ENCODE peak calls at places on chromosome 1, in five cellular contexts. One of them, this sample, is unnamed.

GRCh38 chr1:41900611-41901444 is 17.9 kb downstream of the HIVEP3 start:
- DNase-seq in spleen: no peak
- DNase-seq in vagina: peak; percentile 42
- DNase-seq in lower leg skin: no peak
- DNase-seq in IMR-90: peak; percentile 59
- DNase-seq in this sample: no peak

GRCh38 chr1:52659356-52659755 is 26.4 kb downstream of the SHISAL2A start:
- DNase-seq in lower leg skin: no peak
- DNase-seq in spleen: no peak
- DNase-seq in vagina: no peak
- DNase-seq in IMR-90: no peak
- DNase-seq in this sample: no peak

GRCh38 chr1:167452483-167452882 is 65.8 kb downstream of the CD247 start:
- DNase-seq in vagina: no peak
- DNase-seq in spleen: no peak
- DNase-seq in IMR-90: no peak
- DNase-seq in lower leg skin: no peak
- DNase-seq in this sample: no peak

GRCh38 chr1:89610457-89610991 is 22.4 kb upstream of the LRRC8C start:
- DNase-seq in IMR-90: no peak
- DNase-seq in vagina: no peak
- DNase-seq in lower leg skin: no peak
- DNase-seq in spleen: peak; percentile 79
- DNase-seq in this sample: no peak

GRCh38 chr1:69791311-69791710 is 223.6 kb downstream of the LRRC7 start:
- DNase-seq in lower leg skin: no peak
- DNase-seq in vagina: no peak
- DNase-seq in spleen: no peak
- DNase-seq in IMR-90: no peak
- DNase-seq in this sample: no peak

GRCh38 chr1:67339623-67340343 is 32.1 kb downstream of the IL12RB2 start:
- DNase-seq in spleen: no peak
- DNase-seq in lower leg skin: no peak
- DNase-seq in IMR-90: peak; percentile 77
- DNase-seq in vagina: no peak
- DNase-seq in this sample: no peak

GRCh38 chr1:110612060-110612745 is 6.0 kb upstream of the KCNA2 start:
- DNase-seq in vagina: no peak
- DNase-seq in lower leg skin: peak; percentile 62
- DNase-seq in IMR-90: no peak
- DNase-seq in spleen: no peak
- DNase-seq in this sample: no peak

GRCh38 chr1:13517193-13517812 is 3.5 kb upstream of the LRRC38 start:
- DNase-seq in vagina: no peak
- DNase-seq in lower leg skin: no peak
- DNase-seq in spleen: no peak
- DNase-seq in IMR-90: no peak
- DNase-seq in this sample: no peak

GRCh38 chr1:161486806-161487482 is 18.3 kb upstream of the FCGR2A start:
- DNase-seq in vagina: no peak
- DNase-seq in IMR-90: peak; percentile 74
- DNase-seq in spleen: no peak
- DNase-seq in lower leg skin: no peak
- DNase-seq in this sample: no peak

DNA sequence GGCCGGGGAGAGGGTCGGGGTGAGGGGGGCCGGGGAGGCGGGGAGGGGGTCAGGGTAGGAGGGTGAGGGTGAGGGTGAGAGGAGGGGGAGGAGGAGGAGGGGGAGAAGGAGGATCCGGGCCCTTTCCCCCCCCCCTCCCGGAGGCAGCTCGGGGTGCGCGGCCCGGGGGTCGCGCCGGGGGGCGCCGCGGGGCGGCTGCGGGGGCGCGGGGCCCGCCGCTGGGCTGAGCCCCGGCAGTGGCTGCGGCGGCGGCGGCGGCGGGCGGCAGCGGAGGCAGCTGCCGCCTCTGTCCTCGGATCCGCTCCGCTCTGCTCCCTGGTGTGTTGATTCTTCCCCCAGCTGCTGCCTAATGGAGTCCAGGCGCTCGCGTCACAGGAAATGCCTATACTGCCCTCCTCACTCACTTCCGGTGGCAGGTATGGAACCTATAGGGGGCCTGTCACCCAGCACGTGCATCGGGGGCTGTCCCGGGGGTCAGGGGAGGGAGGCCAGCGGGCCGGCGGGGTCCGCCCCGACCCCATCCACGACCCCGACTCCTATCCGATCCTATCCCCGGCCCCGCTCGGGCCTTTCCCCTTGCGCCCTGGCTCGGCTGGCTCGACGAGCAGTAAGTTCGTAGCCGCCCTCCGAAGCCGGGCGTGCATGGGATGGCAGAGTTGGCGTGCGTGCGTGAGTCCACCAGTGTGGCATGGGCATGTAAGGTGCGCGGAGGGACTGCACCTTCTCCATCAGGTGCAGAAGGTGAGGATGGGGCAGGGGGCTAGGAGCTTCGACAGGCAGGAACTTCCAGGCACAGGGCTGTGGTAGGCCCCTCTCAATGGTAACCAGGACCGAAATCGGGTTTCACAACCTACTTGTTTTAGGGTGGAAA is at the start of gene WDR26:
- DNase-seq in vagina: no peak
- DNase-seq in lower leg skin: peak; percentile 95
- DNase-seq in spleen: peak; percentile 95
- DNase-seq in IMR-90: peak; percentile 80
- DNase-seq in this sample: peak; percentile 86
- TF ChIP-seq CTCF in vagina: no peak
- TF ChIP-seq CTCF in lower leg skin: no peak
- TF ChIP-seq CTCF in spleen: peak; percentile 33
- TF ChIP-seq CTCF in IMR-90: peak; percentile 8
- TF ChIP-seq CTCF in this sample: no peak

DNA sequence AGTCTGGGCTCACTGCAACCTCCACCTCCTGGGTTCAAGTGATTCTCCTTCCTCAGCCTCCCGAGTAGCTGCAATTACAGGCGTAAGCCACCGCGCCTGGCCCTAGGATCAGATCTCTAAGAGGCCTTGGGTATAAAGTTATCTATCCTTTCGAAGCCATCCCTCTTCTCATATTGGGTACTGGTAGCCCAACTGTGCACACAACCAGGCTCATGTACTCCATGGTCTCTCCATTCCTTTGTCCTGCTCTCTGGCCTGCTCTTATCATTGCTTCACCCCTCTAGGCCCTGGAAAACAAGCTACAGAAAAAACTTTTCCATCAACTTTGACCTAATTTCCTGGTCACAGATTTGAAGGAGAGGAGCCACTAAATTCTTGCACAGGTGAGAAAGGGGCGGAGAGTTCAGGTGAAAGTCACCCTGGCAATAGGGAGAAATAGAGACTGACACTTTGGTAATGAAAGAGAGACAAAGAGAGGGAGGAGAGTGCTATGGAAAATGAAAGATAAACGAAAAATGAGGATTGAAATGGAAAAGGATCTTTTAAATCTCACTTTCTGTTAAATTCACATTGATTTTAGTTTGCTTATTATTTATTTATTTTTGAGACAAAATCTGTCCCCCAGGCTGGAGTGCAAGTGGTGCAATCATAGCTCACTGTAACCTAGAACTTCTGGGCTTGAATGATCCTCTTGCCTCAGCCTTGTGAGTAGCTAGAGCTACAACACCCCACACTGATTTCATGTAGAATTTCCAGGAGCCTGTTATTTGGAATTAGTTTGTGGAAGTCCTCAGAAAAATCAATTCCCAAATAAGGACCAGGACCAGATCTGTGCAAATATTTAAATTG is 5.9 kb downstream of the TXNIP start:
- DNase-seq in spleen: no peak
- DNase-seq in IMR-90: no peak
- DNase-seq in lower leg skin: no peak
- DNase-seq in vagina: peak; percentile 87
- DNase-seq in this sample: no peak
- TF ChIP-seq POLR2A in spleen: peak; percentile 44
- TF ChIP-seq POLR2A in IMR-90: no peak
- TF ChIP-seq POLR2A in lower leg skin: no peak
- TF ChIP-seq POLR2A in vagina: no peak
- TF ChIP-seq POLR2A in this sample: peak; percentile 39

GRCh38 chr1:245278846-245279245 is 124.1 kb downstream of the KIF26B start:
- DNase-seq in spleen: no peak
- DNase-seq in vagina: no peak
- DNase-seq in lower leg skin: no peak
- DNase-seq in IMR-90: no peak
- DNase-seq in this sample: no peak

GRCh38 chr1:245279346-245279745 is 124.6 kb downstream of the KIF26B start:
- DNase-seq in spleen: no peak
- DNase-seq in IMR-90: no peak
- DNase-seq in lower leg skin: no peak
- DNase-seq in vagina: no peak
- DNase-seq in this sample: no peak

GRCh38 chr1:245276426-245276825 is 121.6 kb downstream of the KIF26B start:
- DNase-seq in spleen: no peak
- DNase-seq in lower leg skin: no peak
- DNase-seq in IMR-90: no peak
- DNase-seq in vagina: no peak
- DNase-seq in this sample: no peak

GRCh38 chr1:245272676-245273075 is 117.9 kb downstream of the KIF26B start:
- DNase-seq in IMR-90: no peak
- DNase-seq in spleen: no peak
- DNase-seq in lower leg skin: no peak
- DNase-seq in vagina: no peak
- DNase-seq in this sample: no peak

GRCh38 chr1:245277276-245277675 is 122.5 kb downstream of the KIF26B start:
- DNase-seq in vagina: no peak
- DNase-seq in lower leg skin: no peak
- DNase-seq in IMR-90: no peak
- DNase-seq in spleen: no peak
- DNase-seq in this sample: no peak
- TF ChIP-seq CTCF in vagina: no peak
- TF ChIP-seq CTCF in lower leg skin: no peak
- TF ChIP-seq CTCF in IMR-90: no peak
- TF ChIP-seq CTCF in spleen: no peak
- TF ChIP-seq CTCF in this sample: peak; percentile 49

GRCh38 chr1:62247391-62248168 is 52.9 kb downstream of the L1TD1 start:
- DNase-seq in IMR-90: no peak
- DNase-seq in lower leg skin: no peak
- DNase-seq in spleen: peak; percentile 66
- DNase-seq in vagina: no peak
- DNase-seq in this sample: no peak

GRCh38 chr1:62245201-62245600 is 50.6 kb downstream of the L1TD1 start:
- DNase-seq in IMR-90: no peak
- DNase-seq in spleen: no peak
- DNase-seq in lower leg skin: no peak
- DNase-seq in vagina: no peak
- DNase-seq in this sample: no peak

DNA sequence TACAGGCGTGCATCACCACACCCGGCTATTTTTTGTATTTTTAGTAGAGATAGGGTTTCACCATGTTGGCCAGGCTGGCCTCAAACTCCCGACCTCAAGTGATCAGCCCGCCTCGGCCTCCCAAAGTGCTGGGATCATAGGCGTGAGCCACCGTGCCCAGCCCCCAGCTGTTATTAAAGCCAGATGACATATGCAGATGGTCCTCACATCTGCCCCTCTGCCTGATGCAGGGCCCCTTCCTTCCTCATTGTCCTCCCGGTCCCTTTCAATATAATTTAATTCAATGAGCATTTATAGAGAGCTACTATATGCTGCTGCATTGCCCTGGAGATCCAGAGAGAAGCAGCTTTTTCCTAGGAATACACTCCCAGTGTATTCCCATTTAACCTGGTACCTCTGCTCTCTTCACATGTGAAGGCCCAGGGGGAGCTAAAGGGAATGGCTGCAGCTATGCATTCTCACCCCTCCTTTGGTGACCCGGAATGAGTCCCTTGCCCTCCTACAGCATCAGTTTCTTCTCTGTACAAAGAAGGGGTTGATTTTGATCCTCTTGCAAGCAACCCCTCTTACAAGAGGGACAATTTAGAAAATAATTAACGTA is 55.6 kb downstream of the L1TD1 start:
- DNase-seq in lower leg skin: no peak
- DNase-seq in vagina: no peak
- DNase-seq in IMR-90: no peak
- DNase-seq in spleen: no peak
- DNase-seq in this sample: no peak
- TF ChIP-seq POLR2A in lower leg skin: no peak
- TF ChIP-seq POLR2A in vagina: no peak
- TF ChIP-seq POLR2A in IMR-90: no peak
- TF ChIP-seq POLR2A in spleen: no peak
- TF ChIP-seq POLR2A in this sample: no peak

GRCh38 chr1:158962983-158963382 is 31.6 kb downstream of the PYHIN1 start:
- DNase-seq in spleen: no peak
- DNase-seq in lower leg skin: no peak
- DNase-seq in IMR-90: no peak
- DNase-seq in vagina: no peak
- DNase-seq in this sample: no peak
- TF ChIP-seq CTCF in spleen: no peak
- TF ChIP-seq CTCF in lower leg skin: no peak
- TF ChIP-seq CTCF in IMR-90: no peak
- TF ChIP-seq CTCF in vagina: no peak
- TF ChIP-seq CTCF in this sample: no peak

DNA sequence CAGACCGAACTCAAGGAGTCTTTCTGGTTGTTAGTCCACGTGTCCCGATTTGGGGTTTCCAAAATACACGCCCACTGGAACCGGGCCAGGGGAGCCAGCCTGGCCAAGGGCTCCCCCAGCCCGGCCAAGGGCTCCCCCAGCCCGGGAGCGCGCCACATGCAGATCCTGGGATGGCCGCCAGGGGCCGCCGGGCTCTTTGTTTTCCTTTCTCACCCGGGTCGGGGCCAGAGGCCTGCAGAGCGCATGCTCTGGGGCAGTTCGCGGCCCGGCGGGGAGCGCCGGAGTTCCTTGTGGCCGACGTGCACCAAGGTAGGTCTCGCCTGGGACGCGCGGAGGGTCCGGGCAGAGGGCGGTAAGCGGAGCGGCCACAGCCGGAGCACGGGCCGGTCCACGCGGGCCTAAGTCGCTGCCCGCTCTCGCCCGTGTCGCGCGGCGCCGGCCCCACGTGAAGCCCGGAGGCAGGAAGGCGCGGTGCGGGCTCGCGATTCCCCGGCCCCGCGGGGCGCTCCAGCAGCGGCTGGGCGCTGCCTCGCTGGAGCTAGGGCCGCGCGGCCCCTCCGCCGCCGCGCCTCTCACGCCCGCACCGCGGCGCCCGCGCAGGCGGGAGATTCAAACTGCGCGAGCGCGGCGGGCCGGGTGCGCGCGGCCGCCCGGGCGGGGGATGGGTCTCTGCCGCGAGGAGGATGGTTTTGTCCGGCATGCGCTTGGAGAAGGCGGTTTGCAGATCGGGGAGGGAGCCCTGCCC is 12.3 kb downstream of the RCC1 start:
- DNase-seq in vagina: peak; percentile 90
- DNase-seq in IMR-90: peak; percentile 81
- DNase-seq in lower leg skin: peak; percentile 97
- DNase-seq in spleen: peak; percentile 98
- DNase-seq in this sample: peak; percentile 93
- TF ChIP-seq POLR2A in vagina: no peak
- TF ChIP-seq POLR2A in IMR-90: no peak
- TF ChIP-seq POLR2A in lower leg skin: no peak
- TF ChIP-seq POLR2A in spleen: no peak
- TF ChIP-seq POLR2A in this sample: peak; percentile 78

GRCh38 chr1:177833631-177834030 is 136.2 kb downstream of the SEC16B start:
- DNase-seq in spleen: no peak
- DNase-seq in IMR-90: no peak
- DNase-seq in vagina: no peak
- DNase-seq in lower leg skin: no peak
- DNase-seq in this sample: no peak
- TF ChIP-seq CTCF in spleen: no peak
- TF ChIP-seq CTCF in IMR-90: no peak
- TF ChIP-seq CTCF in vagina: no peak
- TF ChIP-seq CTCF in lower leg skin: no peak
- TF ChIP-seq CTCF in this sample: no peak